ENCODE peak calls at places on chromosomes 2 and 18, in six cellular contexts. Q is globus pallidus; L is pons; R is SIG-M5; I is activated CD4-positive, alpha-beta memory T cell treated with anti-CD3 and anti-CD28 coated beads, Interleukin-2, amount 10 ng/mL, durations not matched to agents 7 days and 5 days; Y is IMR-90. Z is an unnamed sample.
A peak's percentile ranks its signal among the peaks of the same experiment; 100 is the strongest.

GRCh38 chr2:177471990-177472389 is 79.4 kb downstream of the AGPS start:
- DNase-seq in Q (no peak), L (no peak), R (no peak), I (no peak), Y (no peak), Z (no peak)

GRCh38 chr2:186992597-186992996 is 143.6 kb upstream of the ZSWIM2 start:
- DNase-seq in Q (no peak), L (no peak), R (no peak), I (no peak), Y (no peak), Z (no peak)

GRCh38 chr2:234204480-234204879 is 154.0 kb downstream of the SPP2 start:
- DNase-seq in Q (no peak), L (no peak), R (no peak), I (no peak), Y (peak; percentile 49), Z (no peak)

GRCh38 chr2:136765256-136765735 is at the start of gene THSD7B:
- DNase-seq in Q (no peak), L (no peak), R (no peak), I (no peak), Y (no peak), Z (no peak)

GRCh38 chr2:159208449-159208848 is 78.1 kb downstream of the WDSUB1 start:
- DNase-seq in Q (no peak), L (no peak), R (no peak), I (no peak), Y (no peak), Z (no peak)

GRCh38 chr2:212193066-212193465 is 345.5 kb downstream of the ERBB4 start:
- DNase-seq in Q (no peak), L (no peak), R (no peak), I (no peak), Y (no peak), Z (no peak)

GRCh38 chr2:152582081-152582480 is 135.2 kb downstream of the PRPF40A start:
- DNase-seq in Q (no peak), L (no peak), R (no peak), I (no peak), Y (no peak), Z (no peak)

GRCh38 chr2:105328281-105329196 is 996 bp downstream of the TGFBRAP1 start:
- DNase-seq in Q (peak; percentile 48), L (peak; percentile 63), R (no peak), I (peak; percentile 56), Y (peak; percentile 50), Z (peak; percentile 40)

GRCh38 chr2:96111823-96112500 is 4.4 kb downstream of the ADRA2B start:
- DNase-seq in Q (no peak), L (no peak), R (no peak), I (no peak), Y (no peak), Z (no peak)

GRCh38 chr18:56162871-56163270 is 475.5 kb downstream of the TXNL1 start:
- DNase-seq in Q (no peak), L (no peak), R (no peak), I (no peak), Y (no peak), Z (no peak)

GRCh38 chr2:62505649-62506420 is at the start of gene TMEM17:
- DNase-seq in Q (peak; percentile 89), L (peak; percentile 83), R (peak; percentile 9), I (peak; percentile 31), Y (peak; percentile 89), Z (peak; percentile 94)